ENCODE peak calls at places on chromosome 17, in four cellular contexts. W, D, X and K are unnamed samples.

GRCh38 chr17:74812109-74812864 is 36.1 kb upstream of the NAT9 start:
- DNase-seq in W (no peak), X (no peak), D (no peak), K (no peak)

GRCh38 chr17:40284085-40284713 is 3.5 kb upstream of the CDC6 start:
- DNase-seq in D (no peak), X (peak), W (no peak), K (no peak)

GRCh38 chr17:49703557-49704277 is 4.0 kb downstream of the SLC35B1 start:
- DNase-seq in X (no peak), D (no peak), W (no peak), K (no peak)

GRCh38 chr17:12078791-12079190 is 58.1 kb downstream of the MAP2K4 start:
- DNase-seq in W (no peak), D (no peak), X (peak), K (no peak)

GRCh38 chr17:44394833-44395232 is 5.4 kb upstream of the ITGA2B start:
- DNase-seq in D (no peak), X (no peak), W (no peak), K (no peak)

GRCh38 chr17:46972346-46972745 is 6.7 kb downstream of the RPRML start:
- DNase-seq in W (no peak), D (no peak), X (no peak), K (no peak)

GRCh38 chr17:5508855-5509254 is 22.5 kb downstream of the MIS12 start:
- DNase-seq in D (no peak), W (no peak), X (no peak), K (no peak)

GRCh38 chr17:45341389-45342158 is 24.8 kb upstream of the MAP3K14 start:
- DNase-seq in D (no peak), W (peak), X (peak), K (no peak)

GRCh38 chr17:2786176-2786881 is 9.9 kb upstream of the RAP1GAP2 start:
- DNase-seq in X (peak), D (peak), W (peak), K (no peak)

GRCh38 chr17:44543213-44543904 is 13.9 kb upstream of the FZD2 start:
- DNase-seq in D (no peak), X (peak), W (no peak), K (no peak)

GRCh38 chr17:3981455-3981854 is 17.2 kb upstream of the ATP2A3 start:
- DNase-seq in W (no peak), X (no peak), D (no peak), K (no peak)

GRCh38 chr17:74761419-74761818 is 13.0 kb downstream of the NHERF1 start:
- DNase-seq in X (no peak), D (no peak), W (no peak), K (no peak)

GRCh38 chr17:57935833-57936807 is 19.1 kb downstream of the CUEDC1 start:
- DNase-seq in W (peak), X (no peak), D (no peak), K (peak)

GRCh38 chr17:11499881-11500280 is 98.4 kb upstream of the DNAH9 start:
- DNase-seq in D (no peak), W (no peak), X (no peak), K (no peak)

GRCh38 chr17:28139822-28140221 is 97.3 kb downstream of the NLK start:
- DNase-seq in X (no peak), D (no peak), W (no peak), K (no peak)

GRCh38 chr17:72822358-72823023 is 270.0 kb downstream of the SLC39A11 start:
- DNase-seq in D (no peak), W (no peak), X (no peak), K (no peak)

GRCh38 chr17:57599271-57600045 is 145.6 kb downstream of the CCDC182 start:
- DNase-seq in X (no peak), W (no peak), D (no peak), K (no peak)

GRCh38 chr17:43601280-43602050 is 55.3 kb upstream of the ETV4 start:
- DNase-seq in D (no peak), X (no peak), W (peak), K (no peak)

GRCh38 chr17:82775033-82775823 is 23.4 kb downstream of the TBCD start:
- DNase-seq in X (peak), D (peak), W (peak), K (peak)

GRCh38 chr17:15038656-15039055 is 226.5 kb downstream of the PMP22 start:
- DNase-seq in W (no peak), X (peak), D (no peak), K (no peak)

GRCh38 chr17:52106638-52107261 is 51.8 kb downstream of the CA10 start:
- DNase-seq in X (peak), D (no peak), W (peak), K (peak)

GRCh38 chr17:51006601-51007000 is 114.1 kb downstream of the SPAG9 start:
- DNase-seq in W (no peak), X (no peak), D (no peak), K (no peak)

GRCh38 chr17:64328875-64329405 is 61.7 kb downstream of the PECAM1 start:
- DNase-seq in W (no peak), D (no peak), X (no peak), K (no peak)

GRCh38 chr17:28071891-28072606 is 29.6 kb downstream of the NLK start:
- DNase-seq in W (no peak), D (no peak), X (no peak), K (no peak)

GRCh38 chr17:61817452-61817851 is 45.9 kb downstream of the BRIP1 start:
- DNase-seq in X (no peak), D (no peak), W (no peak), K (no peak)

GRCh38 chr17:78873519-78874340 is 29.3 kb downstream of the CEP295NL start:
- DNase-seq in X (no peak), W (no peak), D (no peak), K (peak)

GRCh38 chr17:77324227-77324626 is 183.5 kb downstream of the SEC14L1 start:
- DNase-seq in W (peak), D (no peak), X (no peak), K (no peak)

DNA sequence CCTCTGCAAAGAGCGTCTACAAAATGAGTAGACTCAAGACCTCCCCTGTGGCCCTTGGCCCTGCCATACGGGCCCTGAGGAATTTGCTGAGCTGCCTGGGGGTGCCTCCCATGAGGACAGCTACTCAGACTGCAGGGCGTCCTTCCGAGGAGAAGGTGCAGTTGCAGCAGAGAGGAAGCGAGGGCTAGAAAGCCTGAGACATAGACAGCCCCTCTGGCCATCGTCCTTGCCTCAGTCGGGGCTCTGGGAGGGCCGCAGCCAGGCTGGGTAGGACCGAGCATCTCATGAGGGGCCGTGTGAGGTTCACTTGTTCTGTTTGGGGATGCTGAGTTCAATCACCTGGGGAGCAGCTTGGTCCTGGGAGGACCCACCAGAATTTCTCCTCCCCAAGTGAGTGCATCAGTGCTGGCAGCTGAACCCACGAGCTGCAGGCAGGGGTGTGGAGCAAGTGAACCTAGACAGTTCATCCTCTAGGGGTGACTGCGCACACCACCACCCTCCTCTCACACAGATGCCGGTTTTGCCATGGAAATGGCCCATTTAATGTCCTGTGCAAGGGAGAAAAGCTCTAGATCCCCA is 20.3 kb downstream of the RAB11FIP4 start:
- DNase-seq in W (no peak), X (no peak), D (no peak), K (no peak)
- H3K27ac ChIP-seq in W (no peak), X (no peak), D (no peak), K (peak)

DNA sequence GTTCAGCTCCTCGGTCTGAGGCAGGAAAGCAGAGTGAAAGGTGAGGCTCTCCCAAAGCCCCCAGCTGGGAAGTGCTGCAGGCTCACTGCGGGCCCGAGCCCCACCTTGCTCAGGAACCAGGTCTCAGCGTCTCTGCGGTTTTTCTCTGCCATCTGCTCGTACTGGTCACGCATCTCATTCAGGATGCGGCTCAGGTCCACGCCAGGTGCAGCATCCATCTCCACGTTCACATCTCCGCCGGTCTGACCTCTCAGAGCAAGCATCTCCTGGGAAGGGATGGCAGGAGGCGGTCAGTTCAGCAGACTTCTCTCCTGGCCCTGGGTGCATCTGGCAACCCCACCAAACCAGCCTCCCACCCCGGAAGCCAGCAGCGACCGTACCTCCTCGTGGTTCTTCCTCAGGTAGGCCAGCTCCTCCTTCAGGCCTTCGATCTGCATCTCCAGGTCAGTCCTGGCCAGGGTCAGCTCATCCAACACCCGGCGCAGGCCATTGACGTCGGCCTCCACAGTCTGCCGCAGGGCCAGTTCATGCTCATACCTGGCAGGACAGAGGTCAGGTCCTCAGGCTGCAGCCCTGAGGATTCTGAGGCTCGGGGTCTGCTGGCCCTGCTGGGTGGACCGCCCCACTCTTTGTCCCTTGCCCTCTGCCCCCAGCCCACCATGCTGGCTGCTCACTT is 1.5 kb downstream of the KRT16 start:
- DNase-seq in D (no peak), X (no peak), W (no peak), K (no peak)
- H3K27ac ChIP-seq in D (no peak), X (peak), W (no peak), K (no peak)

GRCh38 chr17:65514541-65514940 is 46.9 kb downstream of the AXIN2 start:
- DNase-seq in W (no peak), X (no peak), D (no peak), K (peak)
- H3K27ac ChIP-seq in W (no peak), X (no peak), D (no peak), K (no peak)

GRCh38 chr17:36808181-36808661 is 129.1 kb upstream of the LHX1 start:
- DNase-seq in X (peak), D (no peak), W (no peak), K (no peak)
- H3K27ac ChIP-seq in X (no peak), D (no peak), W (no peak), K (no peak)

GRCh38 chr17:81083125-81083765 is 48.3 kb downstream of the BAIAP2 start:
- DNase-seq in X (no peak), W (no peak), D (no peak), K (no peak)

GRCh38 chr17:81090361-81091133 is 55.6 kb downstream of the BAIAP2 start:
- DNase-seq in D (peak), W (no peak), X (peak), K (no peak)

GRCh38 chr17:81085420-81085911 is 50.5 kb downstream of the BAIAP2 start:
- DNase-seq in D (no peak), W (no peak), X (no peak), K (no peak)

GRCh38 chr17:81084691-81085419 is 49.9 kb downstream of the BAIAP2 start:
- DNase-seq in D (no peak), W (no peak), X (no peak), K (no peak)

DNA sequence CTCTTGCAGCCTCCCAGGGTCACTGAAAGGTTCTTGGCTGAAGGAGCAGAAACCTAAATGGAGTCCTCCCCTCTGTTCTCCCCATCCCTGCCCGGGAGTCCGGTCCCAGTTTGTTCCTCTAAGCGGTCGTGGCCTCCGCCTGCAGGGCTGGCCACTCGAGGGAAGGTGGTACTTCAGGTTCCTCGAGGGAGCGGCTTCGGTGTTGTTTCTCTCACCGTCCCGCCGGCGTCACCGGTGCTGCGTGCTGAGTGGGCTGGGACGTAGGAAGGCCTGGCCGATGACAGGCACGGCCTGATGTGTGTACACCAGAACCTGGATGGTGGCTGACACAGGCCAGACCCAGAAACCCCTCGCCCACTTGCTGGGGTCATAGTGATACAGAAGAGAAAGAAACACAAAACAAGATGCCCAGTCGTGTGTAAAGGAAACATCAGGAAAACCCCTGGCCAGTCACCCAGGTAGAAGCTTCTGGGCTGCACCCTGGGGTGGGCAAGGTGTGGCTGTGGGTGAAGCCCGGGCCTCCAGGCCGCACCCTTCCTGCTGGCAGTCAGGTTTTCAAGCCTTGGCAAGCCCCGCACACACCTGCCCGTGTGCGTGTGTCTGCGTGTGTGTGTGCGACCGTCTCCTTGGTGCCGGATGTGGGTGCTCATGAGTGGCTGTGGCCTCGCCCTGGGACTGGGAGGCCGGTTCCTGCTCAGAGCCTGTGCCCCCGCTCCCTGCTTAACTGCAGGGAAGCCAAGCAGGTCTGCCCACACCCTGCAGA is 52.0 kb downstream of the BAIAP2 start:
- DNase-seq in X (peak), W (no peak), D (no peak), K (no peak)
- H3K27ac ChIP-seq in X (peak), W (no peak), D (no peak), K (no peak)

GRCh38 chr17:17129466-17129865 is 76.7 kb downstream of the PLD6 start:
- DNase-seq in D (no peak), W (no peak), X (no peak), K (no peak)
- H3K27ac ChIP-seq in D (no peak), W (no peak), X (peak), K (no peak)

GRCh38 chr17:69043098-69043497 is 17.6 kb downstream of the ABCA9 start:
- DNase-seq in W (no peak), D (no peak), X (no peak), K (no peak)

GRCh38 chr17:69046130-69046807 is 14.5 kb downstream of the ABCA9 start:
- DNase-seq in W (no peak), D (no peak), X (no peak), K (no peak)

GRCh38 chr17:69048634-69049033 is 12.1 kb downstream of the ABCA9 start:
- DNase-seq in D (no peak), W (no peak), X (no peak), K (no peak)

GRCh38 chr17:69050999-69051775 is 9.5 kb downstream of the ABCA9 start:
- DNase-seq in X (no peak), D (no peak), W (no peak), K (no peak)

GRCh38 chr17:69047368-69048263 is 13.1 kb downstream of the ABCA9 start:
- DNase-seq in X (peak), D (no peak), W (peak), K (no peak)
- H3K27ac ChIP-seq in X (peak), D (no peak), W (peak), K (no peak)

GRCh38 chr17:10106067-10106466 is 92.3 kb downstream of the GAS7 start:
- DNase-seq in W (no peak), D (no peak), X (no peak), K (no peak)
- H3K27ac ChIP-seq in W (peak), D (no peak), X (peak), K (no peak)

GRCh38 chr17:7419833-7420610 is at the start of gene SPEM1:
- DNase-seq in W (no peak), D (no peak), X (no peak), K (no peak)

GRCh38 chr17:7417056-7417655 is 3.0 kb upstream of the SPEM1 start:
- DNase-seq in X (no peak), D (no peak), W (no peak), K (no peak)

GRCh38 chr17:7418472-7419152 is 1.5 kb upstream of the SPEM1 start:
- DNase-seq in D (no peak), X (no peak), W (no peak), K (no peak)

GRCh38 chr17:7425316-7425715 is at the start of gene SPEM2:
- DNase-seq in D (no peak), X (no peak), W (no peak), K (no peak)

DNA sequence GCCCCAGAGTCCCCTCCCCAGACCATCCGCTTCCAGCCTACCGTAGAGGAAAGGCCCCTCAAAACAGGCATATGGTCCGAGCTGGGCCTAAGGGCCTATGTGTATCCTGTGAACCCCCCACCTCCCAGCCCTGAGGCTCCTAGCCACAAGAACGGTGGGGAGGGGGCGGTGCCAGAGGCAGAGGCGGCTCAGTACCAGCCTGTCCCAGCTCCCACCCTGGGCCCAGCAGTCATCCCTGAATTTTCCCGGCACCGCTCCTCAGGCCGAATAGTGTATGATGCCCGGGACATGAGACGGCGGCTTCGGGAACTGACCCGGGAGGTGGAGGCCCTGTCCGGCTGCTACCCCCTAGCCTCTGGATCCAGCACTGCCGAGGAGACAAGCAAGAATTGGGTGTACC is 1.1 kb downstream of the SPEM1 start:
- DNase-seq in D (no peak), X (no peak), W (no peak), K (no peak)
- H3K27ac ChIP-seq in D (no peak), X (no peak), W (no peak), K (no peak)